ENCODE peak calls at places on chromosomes 6 and 20, in six cellular contexts. C is spleen; H is iris pigment epithelial cell; E is activated CD4-positive, CD25-positive, alpha-beta regulatory T cell; L is activated CD4-positive, alpha-beta T cell treated with anti-CD3 and anti-CD28 coated beads, Interleukin-2, amount 50 U/mL, for 4 hours; N is stimulated activated CD8-positive, alpha-beta memory T cell treated with anti-CD3 and anti-CD28 coated beads, Interleukin-15, amount 100 ng/mL, for 24 hours. P is an unnamed sample.

GRCh38 chr20:7355056-7355455 is 585.2 kb downstream of the HAO1 start:
- DNase-seq in C (no peak), H (no peak), E (no peak), L (no peak), N (no peak), P (no peak)

GRCh38 chr20:62832212-62832922 is 15.5 kb downstream of the COL9A3 start:
- DNase-seq in C (peak), H (no peak), E (no peak), L (no peak), N (no peak), P (no peak)

GRCh38 chr6:45835725-45836437 is 179.8 kb downstream of the CLIC5 start:
- DNase-seq in C (no peak), H (peak), E (no peak), L (no peak), N (no peak), P (no peak)

GRCh38 chr6:125717120-125717731 is 32.2 kb upstream of the HEY2 start:
- DNase-seq in C (no peak), H (no peak), E (no peak), L (no peak), N (no peak), P (no peak)

GRCh38 chr6:20875369-20875963 is 341.2 kb downstream of the CDKAL1 start:
- DNase-seq in C (no peak), H (peak), E (no peak), L (no peak), N (no peak), P (peak)

GRCh38 chr6:141956046-141956761 is 176.5 kb upstream of the GJE1 start:
- DNase-seq in C (no peak), H (peak), E (no peak), L (no peak), N (no peak), P (peak)

GRCh38 chr20:37574199-37574890 is 46.7 kb upstream of the BLCAP start:
- DNase-seq in C (no peak), H (no peak), E (no peak), L (no peak), N (no peak), P (no peak)

GRCh38 chr6:157143171-157143884 is 180.0 kb downstream of the TMEM242 start:
- DNase-seq in C (no peak), H (peak), E (no peak), L (no peak), N (no peak), P (peak)

GRCh38 chr6:56683882-56684281 is 41.2 kb upstream of the DST start:
- DNase-seq in C (no peak), H (peak), E (no peak), L (no peak), N (no peak), P (peak)

GRCh38 chr6:22821664-22822320 is 252.4 kb downstream of the HDGFL1 start:
- DNase-seq in C (no peak), H (peak), E (no peak), L (no peak), N (no peak), P (peak)

GRCh38 chr6:72522735-72523141 is 99.1 kb upstream of the KCNQ5 start:
- DNase-seq in C (no peak), H (peak), E (peak), L (no peak), N (no peak), P (no peak)

GRCh38 chr6:118668761-118669411 is 17.5 kb upstream of the CEP85L start:
- DNase-seq in C (no peak), H (peak), E (no peak), L (no peak), N (no peak), P (peak)

GRCh38 chr20:50305636-50306477 is 115.2 kb downstream of the CEBPB start:
- DNase-seq in C (peak), H (no peak), E (no peak), L (no peak), N (no peak), P (no peak)

GRCh38 chr6:36754582-36755434 is 57.2 kb downstream of the RAB44 start:
- DNase-seq in C (no peak), H (no peak), E (no peak), L (no peak), N (no peak), P (no peak)

GRCh38 chr6:108914235-108915022 is 66.2 kb downstream of the ARMC2 start:
- DNase-seq in C (no peak), H (no peak), E (no peak), L (no peak), N (no peak), P (no peak)

GRCh38 chr20:1711826-1712601 is 54.4 kb upstream of the SIRPG start:
- DNase-seq in C (no peak), H (no peak), E (no peak), L (no peak), N (no peak), P (no peak)

GRCh38 chr6:11795403-11795802 is 16.8 kb upstream of the ADTRP start:
- DNase-seq in C (no peak), H (no peak), E (no peak), L (no peak), N (no peak), P (no peak)

GRCh38 chr6:35755525-35755924 is 18.7 kb downstream of the ARMC12 start:
- DNase-seq in C (no peak), H (no peak), E (no peak), L (no peak), N (no peak), P (no peak)

GRCh38 chr6:141107562-141108160 is 1025.1 kb upstream of the GJE1 start:
- DNase-seq in C (no peak), H (peak), E (no peak), L (no peak), N (no peak), P (peak)

GRCh38 chr20:22905667-22906066 is 129.4 kb upstream of the SSTR4 start:
- DNase-seq in C (no peak), H (no peak), E (no peak), L (no peak), N (no peak), P (peak)

GRCh38 chr20:31927758-31928157 is 24.1 kb downstream of the PDRG1 start:
- DNase-seq in C (no peak), H (no peak), E (no peak), L (no peak), N (no peak), P (no peak)

GRCh38 chr6:2412731-2413130 is 167.3 kb upstream of the GMDS start:
- DNase-seq in C (no peak), H (peak), E (no peak), L (no peak), N (no peak), P (peak)

GRCh38 chr6:6105472-6106036 is 98.8 kb upstream of the NRN1 start:
- DNase-seq in C (no peak), H (no peak), E (no peak), L (no peak), N (no peak), P (no peak)

GRCh38 chr6:98633886-98634285 is 200.5 kb upstream of the POU3F2 start:
- DNase-seq in C (no peak), H (no peak), E (no peak), L (no peak), N (no peak), P (peak)

GRCh38 chr6:138493413-138493812 is 5.9 kb downstream of the NHSL1 start:
- DNase-seq in C (no peak), H (peak), E (no peak), L (no peak), N (no peak), P (peak)

GRCh38 chr6:109296971-109297372 is 85.3 kb downstream of the CD164 start:
- DNase-seq in C (no peak), H (no peak), E (no peak), L (no peak), N (no peak), P (no peak)

GRCh38 chr20:58854638-58855471 is 2.3 kb downstream of the GNAS start:
- DNase-seq in C (no peak), H (no peak), E (no peak), L (no peak), N (no peak), P (no peak)

GRCh38 chr6:7978736-7979135 is 68.1 kb upstream of the TXNDC5 start:
- DNase-seq in C (no peak), H (peak), E (no peak), L (no peak), N (no peak), P (no peak)

GRCh38 chr6:19837511-19838441 is 606 bp downstream of the ID4 start:
- DNase-seq in C (no peak), H (peak), E (no peak), L (no peak), N (no peak), P (peak)

GRCh38 chr6:30882764-30883475 is 1.4 kb upstream of the DDR1 start:
- DNase-seq in C (peak), H (no peak), E (no peak), L (no peak), N (no peak), P (no peak)

GRCh38 chr20:63053430-63054102 is 46.8 kb upstream of the BHLHE23 start:
- DNase-seq in C (peak), H (no peak), E (no peak), L (no peak), N (no peak), P (no peak)

GRCh38 chr6:142942805-142943227 is 2.2 kb downstream of the HIVEP2 start:
- DNase-seq in C (no peak), H (peak), E (no peak), L (no peak), N (no peak), P (peak)

GRCh38 chr6:142819603-142820335 is 125.2 kb downstream of the HIVEP2 start:
- DNase-seq in C (no peak), H (peak), E (no peak), L (peak), N (no peak), P (peak)

GRCh38 chr6:157220485-157220884 is 102.8 kb downstream of the TMEM242 start:
- DNase-seq in C (no peak), H (no peak), E (no peak), L (no peak), N (no peak), P (no peak)

P was measured in fibroblast of lung.